ENCODE peak calls at places on chromosomes 2 and 18, in six cellular contexts. One of them, this sample, is unnamed.

GRCh38 chr2:30437809-30438548 is 9.1 kb upstream of the LCLAT1 start:
- DNase-seq in brain microvascular endothelial cell: no peak
- DNase-seq in Karpas-422: no peak
- DNase-seq in endothelial cell of umbilical vein: peak
- DNase-seq in OCI-LY7: no peak
- DNase-seq in pancreas: no peak
- DNase-seq in this sample: no peak

GRCh38 chr2:192228685-192229084 is 34.0 kb upstream of the TMEFF2 start:
- DNase-seq in brain microvascular endothelial cell: no peak
- DNase-seq in Karpas-422: no peak
- DNase-seq in endothelial cell of umbilical vein: no peak
- DNase-seq in OCI-LY7: no peak
- DNase-seq in pancreas: no peak
- DNase-seq in this sample: no peak

GRCh38 chr2:58644992-58645391 is 403.9 kb upstream of the FANCL start:
- DNase-seq in brain microvascular endothelial cell: no peak
- DNase-seq in Karpas-422: no peak
- DNase-seq in endothelial cell of umbilical vein: no peak
- DNase-seq in OCI-LY7: no peak
- DNase-seq in pancreas: no peak
- DNase-seq in this sample: no peak

GRCh38 chr2:207073791-207074678 is 91.7 kb downstream of the KLF7 start:
- DNase-seq in brain microvascular endothelial cell: no peak
- DNase-seq in Karpas-422: peak
- DNase-seq in endothelial cell of umbilical vein: peak
- DNase-seq in OCI-LY7: no peak
- DNase-seq in pancreas: no peak
- DNase-seq in this sample: no peak

GRCh38 chr2:28471214-28471613 is 24.6 kb upstream of the PLB1 start:
- DNase-seq in brain microvascular endothelial cell: no peak
- DNase-seq in Karpas-422: no peak
- DNase-seq in endothelial cell of umbilical vein: no peak
- DNase-seq in OCI-LY7: no peak
- DNase-seq in pancreas: no peak
- DNase-seq in this sample: no peak

GRCh38 chr2:221571108-221571390 is 1.1 kb downstream of the EPHA4 start:
- DNase-seq in brain microvascular endothelial cell: peak
- DNase-seq in Karpas-422: no peak
- DNase-seq in endothelial cell of umbilical vein: peak
- DNase-seq in OCI-LY7: no peak
- DNase-seq in pancreas: no peak
- DNase-seq in this sample: no peak

GRCh38 chr2:235238537-235238936 is 255.3 kb upstream of the AGAP1 start:
- DNase-seq in brain microvascular endothelial cell: no peak
- DNase-seq in Karpas-422: no peak
- DNase-seq in endothelial cell of umbilical vein: peak
- DNase-seq in OCI-LY7: no peak
- DNase-seq in pancreas: no peak
- DNase-seq in this sample: peak

GRCh38 chr18:78814766-78815165 is 164.9 kb upstream of the SALL3 start:
- DNase-seq in brain microvascular endothelial cell: no peak
- DNase-seq in Karpas-422: no peak
- DNase-seq in endothelial cell of umbilical vein: no peak
- DNase-seq in OCI-LY7: no peak
- DNase-seq in pancreas: no peak
- DNase-seq in this sample: no peak

GRCh38 chr2:7018261-7018701 is 101.1 kb downstream of the RNF144A start:
- DNase-seq in brain microvascular endothelial cell: no peak
- DNase-seq in Karpas-422: no peak
- DNase-seq in endothelial cell of umbilical vein: no peak
- DNase-seq in OCI-LY7: no peak
- DNase-seq in pancreas: no peak
- DNase-seq in this sample: no peak

GRCh38 chr2:67215214-67215613 is 181.9 kb upstream of the ETAA1 start:
- DNase-seq in brain microvascular endothelial cell: peak
- DNase-seq in Karpas-422: peak
- DNase-seq in endothelial cell of umbilical vein: peak
- DNase-seq in OCI-LY7: no peak
- DNase-seq in pancreas: peak
- DNase-seq in this sample: peak

GRCh38 chr2:67213270-67213670 is 183.9 kb upstream of the ETAA1 start:
- DNase-seq in brain microvascular endothelial cell: no peak
- DNase-seq in Karpas-422: no peak
- DNase-seq in endothelial cell of umbilical vein: no peak
- DNase-seq in OCI-LY7: no peak
- DNase-seq in pancreas: peak
- DNase-seq in this sample: no peak

GRCh38 chr2:67213677-67214402 is 183.3 kb upstream of the ETAA1 start:
- DNase-seq in brain microvascular endothelial cell: no peak
- DNase-seq in Karpas-422: no peak
- DNase-seq in endothelial cell of umbilical vein: no peak
- DNase-seq in OCI-LY7: no peak
- DNase-seq in pancreas: no peak
- DNase-seq in this sample: no peak

GRCh38 chr2:67215636-67216035 is 181.5 kb upstream of the ETAA1 start:
- DNase-seq in brain microvascular endothelial cell: no peak
- DNase-seq in Karpas-422: no peak
- DNase-seq in endothelial cell of umbilical vein: no peak
- DNase-seq in OCI-LY7: no peak
- DNase-seq in pancreas: no peak
- DNase-seq in this sample: no peak

DNA sequence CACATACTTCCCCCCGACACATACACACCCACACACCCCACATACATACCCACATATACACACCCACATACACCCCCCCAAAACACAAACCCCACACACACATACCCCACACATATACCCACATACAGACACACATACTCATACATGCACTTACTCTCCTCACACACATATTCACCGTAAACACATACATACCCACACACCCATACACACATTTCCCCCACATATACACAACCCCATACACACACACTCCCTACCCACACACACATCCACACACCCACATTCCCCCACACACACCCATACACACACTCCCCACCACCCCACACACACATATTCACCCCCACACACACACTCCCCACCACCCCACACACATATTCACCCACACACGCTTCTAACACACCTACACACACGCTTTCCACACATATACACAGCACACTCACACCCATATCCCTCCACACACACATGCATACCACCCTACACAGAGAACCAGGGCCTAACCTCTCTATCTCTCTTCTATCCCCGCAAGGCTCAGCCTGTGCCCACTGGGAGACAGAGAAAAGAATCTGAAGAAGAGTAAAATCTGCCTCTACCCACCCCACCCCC is 182.4 kb upstream of the ETAA1 start:
- DNase-seq in brain microvascular endothelial cell: no peak
- DNase-seq in Karpas-422: no peak
- DNase-seq in endothelial cell of umbilical vein: no peak
- DNase-seq in OCI-LY7: no peak
- DNase-seq in pancreas: no peak
- DNase-seq in this sample: no peak
- H3K4me3 ChIP-seq in brain microvascular endothelial cell: no peak
- H3K4me3 ChIP-seq in Karpas-422: no peak
- H3K4me3 ChIP-seq in endothelial cell of umbilical vein: no peak
- H3K4me3 ChIP-seq in OCI-LY7: no peak
- H3K4me3 ChIP-seq in pancreas: peak
- H3K4me3 ChIP-seq in this sample: no peak

DNA sequence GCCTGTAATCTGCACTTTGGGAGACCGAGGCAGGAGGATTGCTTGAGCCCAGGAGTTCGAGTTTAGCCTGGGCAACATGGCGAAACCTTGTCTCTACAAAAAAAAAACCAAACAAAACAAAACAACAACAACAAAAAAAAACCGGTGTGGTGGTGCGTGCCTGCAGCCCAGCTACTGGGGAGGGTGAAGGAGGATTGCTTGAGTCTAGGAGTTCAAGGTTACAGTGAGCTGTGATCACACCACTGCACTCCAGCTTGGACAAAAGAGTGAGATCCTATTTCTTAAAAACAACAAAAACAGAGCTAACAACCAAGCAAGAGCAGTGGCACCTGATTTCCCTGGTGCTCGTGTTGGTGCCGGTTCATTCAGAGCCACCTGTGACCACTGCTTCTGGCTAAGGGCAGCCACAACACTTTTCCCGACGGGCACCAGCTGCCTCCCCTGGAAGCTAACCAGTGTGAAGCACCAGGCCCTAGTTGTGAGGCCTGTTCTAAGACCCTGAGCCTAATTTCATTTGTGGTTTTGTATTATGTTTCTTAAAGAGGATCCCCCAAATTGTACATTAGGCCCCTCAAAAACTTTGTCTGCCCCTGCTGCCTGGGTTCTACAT is 1.3 kb downstream of the AOX1 start:
- DNase-seq in brain microvascular endothelial cell: no peak
- DNase-seq in Karpas-422: no peak
- DNase-seq in endothelial cell of umbilical vein: no peak
- DNase-seq in OCI-LY7: no peak
- DNase-seq in pancreas: no peak
- DNase-seq in this sample: no peak
- H3K4me3 ChIP-seq in brain microvascular endothelial cell: no peak
- H3K4me3 ChIP-seq in Karpas-422: no peak
- H3K4me3 ChIP-seq in endothelial cell of umbilical vein: no peak
- H3K4me3 ChIP-seq in OCI-LY7: no peak
- H3K4me3 ChIP-seq in pancreas: peak
- H3K4me3 ChIP-seq in this sample: no peak

GRCh38 chr2:18412980-18413793 is 147.3 kb downstream of the RDH14 start:
- DNase-seq in brain microvascular endothelial cell: no peak
- DNase-seq in Karpas-422: no peak
- DNase-seq in endothelial cell of umbilical vein: peak
- DNase-seq in OCI-LY7: no peak
- DNase-seq in pancreas: no peak
- DNase-seq in this sample: no peak

GRCh38 chr2:18411571-18411970 is 148.9 kb downstream of the RDH14 start:
- DNase-seq in brain microvascular endothelial cell: no peak
- DNase-seq in Karpas-422: no peak
- DNase-seq in endothelial cell of umbilical vein: no peak
- DNase-seq in OCI-LY7: no peak
- DNase-seq in pancreas: no peak
- DNase-seq in this sample: no peak

GRCh38 chr2:18410543-18410942 is 149.9 kb downstream of the RDH14 start:
- DNase-seq in brain microvascular endothelial cell: no peak
- DNase-seq in Karpas-422: no peak
- DNase-seq in endothelial cell of umbilical vein: no peak
- DNase-seq in OCI-LY7: no peak
- DNase-seq in pancreas: no peak
- DNase-seq in this sample: no peak

GRCh38 chr2:18413794-18414396 is 146.6 kb downstream of the RDH14 start:
- DNase-seq in brain microvascular endothelial cell: peak
- DNase-seq in Karpas-422: no peak
- DNase-seq in endothelial cell of umbilical vein: peak
- DNase-seq in OCI-LY7: no peak
- DNase-seq in pancreas: no peak
- DNase-seq in this sample: peak
- H3K4me3 ChIP-seq in brain microvascular endothelial cell: no peak
- H3K4me3 ChIP-seq in Karpas-422: no peak
- H3K4me3 ChIP-seq in endothelial cell of umbilical vein: peak
- H3K4me3 ChIP-seq in OCI-LY7: no peak
- H3K4me3 ChIP-seq in pancreas: no peak
- H3K4me3 ChIP-seq in this sample: no peak

GRCh38 chr2:11411244-11411643 is 54.7 kb downstream of the E2F6 start:
- DNase-seq in brain microvascular endothelial cell: no peak
- DNase-seq in Karpas-422: no peak
- DNase-seq in endothelial cell of umbilical vein: no peak
- DNase-seq in OCI-LY7: no peak
- DNase-seq in pancreas: no peak
- DNase-seq in this sample: no peak
- H3K4me3 ChIP-seq in brain microvascular endothelial cell: no peak
- H3K4me3 ChIP-seq in Karpas-422: no peak
- H3K4me3 ChIP-seq in endothelial cell of umbilical vein: no peak
- H3K4me3 ChIP-seq in OCI-LY7: no peak
- H3K4me3 ChIP-seq in pancreas: no peak
- H3K4me3 ChIP-seq in this sample: no peak

GRCh38 chr2:163252199-163252598 is 413.6 kb upstream of the KCNH7 start:
- DNase-seq in brain microvascular endothelial cell: no peak
- DNase-seq in Karpas-422: no peak
- DNase-seq in endothelial cell of umbilical vein: no peak
- DNase-seq in OCI-LY7: no peak
- DNase-seq in pancreas: no peak
- DNase-seq in this sample: no peak

GRCh38 chr2:163246111-163246510 is 407.5 kb upstream of the KCNH7 start:
- DNase-seq in brain microvascular endothelial cell: no peak
- DNase-seq in Karpas-422: no peak
- DNase-seq in endothelial cell of umbilical vein: no peak
- DNase-seq in OCI-LY7: no peak
- DNase-seq in pancreas: no peak
- DNase-seq in this sample: no peak

GRCh38 chr2:163248321-163249090 is 409.9 kb upstream of the KCNH7 start:
- DNase-seq in brain microvascular endothelial cell: no peak
- DNase-seq in Karpas-422: no peak
- DNase-seq in endothelial cell of umbilical vein: no peak
- DNase-seq in OCI-LY7: no peak
- DNase-seq in pancreas: no peak
- DNase-seq in this sample: peak

GRCh38 chr2:163247151-163247872 is 408.7 kb upstream of the KCNH7 start:
- DNase-seq in brain microvascular endothelial cell: no peak
- DNase-seq in Karpas-422: no peak
- DNase-seq in endothelial cell of umbilical vein: no peak
- DNase-seq in OCI-LY7: no peak
- DNase-seq in pancreas: no peak
- DNase-seq in this sample: peak
- H3K4me3 ChIP-seq in brain microvascular endothelial cell: no peak
- H3K4me3 ChIP-seq in Karpas-422: no peak
- H3K4me3 ChIP-seq in endothelial cell of umbilical vein: no peak
- H3K4me3 ChIP-seq in OCI-LY7: no peak
- H3K4me3 ChIP-seq in pancreas: no peak
- H3K4me3 ChIP-seq in this sample: no peak

DNA sequence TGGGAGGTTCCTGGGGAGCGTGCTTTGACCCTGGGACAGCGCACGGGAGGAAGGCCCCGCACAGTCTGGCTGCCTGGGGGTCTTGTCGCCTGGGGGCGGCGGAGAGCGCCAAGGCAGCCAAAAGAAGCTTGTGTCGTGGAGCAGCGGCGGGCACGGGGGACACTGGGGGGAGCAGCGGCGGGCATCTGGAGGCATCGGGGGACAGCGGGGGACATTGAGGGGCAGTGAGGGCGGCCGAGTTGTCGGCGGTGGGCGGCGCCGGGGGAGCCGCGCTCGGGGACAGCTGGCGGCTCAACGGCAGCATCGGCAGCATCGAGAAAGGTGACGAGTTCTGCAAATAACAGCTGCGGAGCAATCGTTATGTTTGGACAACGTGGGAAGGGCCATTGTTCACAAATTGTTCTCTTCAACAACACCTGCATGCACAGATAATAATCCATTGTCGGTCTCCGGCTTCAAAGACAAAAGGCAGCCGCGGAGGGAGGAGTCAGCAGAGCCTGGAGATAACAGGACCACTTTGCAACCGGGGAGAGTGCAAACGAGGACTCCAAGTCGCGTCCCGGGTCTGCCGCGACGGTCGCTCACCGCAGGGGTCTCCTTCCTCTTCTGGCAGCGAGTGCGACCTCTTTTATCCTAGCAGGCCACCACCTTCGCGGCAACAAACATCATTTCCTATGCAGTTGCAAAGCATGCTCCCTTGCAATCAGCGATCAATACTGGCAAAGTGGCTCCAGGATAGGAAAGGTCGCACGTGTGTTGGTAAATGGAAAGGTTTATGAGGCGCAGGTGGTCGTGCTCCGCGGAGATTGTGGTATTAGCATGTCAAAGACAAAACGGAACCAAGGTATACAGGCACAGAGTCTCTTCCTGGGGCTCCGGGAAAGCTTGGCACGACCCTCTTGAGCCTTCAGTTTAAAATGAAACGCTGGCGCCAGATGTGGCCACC is 132.3 kb upstream of the DLX2 start:
- DNase-seq in brain microvascular endothelial cell: no peak
- DNase-seq in Karpas-422: no peak
- DNase-seq in endothelial cell of umbilical vein: peak
- DNase-seq in OCI-LY7: no peak
- DNase-seq in pancreas: no peak
- DNase-seq in this sample: no peak
- H3K4me3 ChIP-seq in brain microvascular endothelial cell: peak
- H3K4me3 ChIP-seq in Karpas-422: no peak
- H3K4me3 ChIP-seq in endothelial cell of umbilical vein: peak
- H3K4me3 ChIP-seq in OCI-LY7: no peak
- H3K4me3 ChIP-seq in pancreas: peak
- H3K4me3 ChIP-seq in this sample: peak

This sample was measured in retinal pigment epithelial cell.